ENCODE peak calls at places on chromosome 14, in five cellular contexts. One of them, this sample, is unnamed.

GRCh38 chr14:105138021-105138541 is 30.5 kb downstream of the JAG2 start:
- DNase-seq in left ventricle myocardium inferior: no peak
- DNase-seq in cardiac fibroblast: no peak
- DNase-seq in esophagus squamous epithelium: no peak
- DNase-seq in astrocyte: no peak
- DNase-seq in this sample: no peak

GRCh38 chr14:72962829-72963312 is 36.6 kb downstream of the DCAF4 start:
- DNase-seq in left ventricle myocardium inferior: no peak
- DNase-seq in cardiac fibroblast: peak; percentile 73
- DNase-seq in esophagus squamous epithelium: no peak
- DNase-seq in astrocyte: peak; percentile 92
- DNase-seq in this sample: no peak

GRCh38 chr14:30214456-30215090 is 286.9 kb upstream of the PRKD1 start:
- DNase-seq in left ventricle myocardium inferior: no peak
- DNase-seq in cardiac fibroblast: peak; percentile 88
- DNase-seq in esophagus squamous epithelium: no peak
- DNase-seq in astrocyte: peak; percentile 58
- DNase-seq in this sample: no peak

GRCh38 chr14:105292810-105293711 is 7.7 kb downstream of the BRF1 start:
- DNase-seq in left ventricle myocardium inferior: no peak
- DNase-seq in cardiac fibroblast: no peak
- DNase-seq in esophagus squamous epithelium: no peak
- DNase-seq in astrocyte: no peak
- DNase-seq in this sample: no peak

GRCh38 chr14:42911642-42912041 is 1305.0 kb downstream of the LRFN5 start:
- DNase-seq in left ventricle myocardium inferior: no peak
- DNase-seq in cardiac fibroblast: peak; percentile 1
- DNase-seq in esophagus squamous epithelium: no peak
- DNase-seq in astrocyte: no peak
- DNase-seq in this sample: no peak

GRCh38 chr14:96958057-96958456 is 160.9 kb downstream of the VRK1 start:
- DNase-seq in left ventricle myocardium inferior: no peak
- DNase-seq in cardiac fibroblast: no peak
- DNase-seq in esophagus squamous epithelium: no peak
- DNase-seq in astrocyte: no peak
- DNase-seq in this sample: no peak

GRCh38 chr14:95575820-95576473 is 41.1 kb downstream of the GLRX5 start:
- DNase-seq in left ventricle myocardium inferior: no peak
- DNase-seq in cardiac fibroblast: no peak
- DNase-seq in esophagus squamous epithelium: no peak
- DNase-seq in astrocyte: no peak
- DNase-seq in this sample: no peak

GRCh38 chr14:70726651-70727375 is 82.5 kb downstream of the MAP3K9 start:
- DNase-seq in left ventricle myocardium inferior: no peak
- DNase-seq in cardiac fibroblast: peak; percentile 25
- DNase-seq in esophagus squamous epithelium: no peak
- DNase-seq in astrocyte: no peak
- DNase-seq in this sample: no peak

GRCh38 chr14:34013714-34014055 is 62.8 kb upstream of the EGLN3 start:
- DNase-seq in left ventricle myocardium inferior: no peak
- DNase-seq in cardiac fibroblast: no peak
- DNase-seq in esophagus squamous epithelium: no peak
- DNase-seq in astrocyte: no peak
- DNase-seq in this sample: no peak

GRCh38 chr14:97366400-97366799 is 569.2 kb downstream of the VRK1 start:
- DNase-seq in left ventricle myocardium inferior: no peak
- DNase-seq in cardiac fibroblast: no peak
- DNase-seq in esophagus squamous epithelium: no peak
- DNase-seq in astrocyte: no peak
- DNase-seq in this sample: no peak

GRCh38 chr14:75079521-75079920 is 10.1 kb downstream of the ZC2HC1C start:
- DNase-seq in left ventricle myocardium inferior: no peak
- DNase-seq in cardiac fibroblast: no peak
- DNase-seq in esophagus squamous epithelium: no peak
- DNase-seq in astrocyte: no peak
- DNase-seq in this sample: no peak

GRCh38 chr14:51176819-51177218 is 63.2 kb upstream of the TMX1 start:
- DNase-seq in left ventricle myocardium inferior: no peak
- DNase-seq in cardiac fibroblast: peak; percentile 36
- DNase-seq in esophagus squamous epithelium: no peak
- DNase-seq in astrocyte: no peak
- DNase-seq in this sample: no peak

GRCh38 chr14:68409355-68409754 is 383.5 kb downstream of the ZFP36L1 start:
- DNase-seq in left ventricle myocardium inferior: no peak
- DNase-seq in cardiac fibroblast: peak; percentile 43
- DNase-seq in esophagus squamous epithelium: no peak
- DNase-seq in astrocyte: no peak
- DNase-seq in this sample: no peak

GRCh38 chr14:68407838-68408237 is 385.0 kb downstream of the ZFP36L1 start:
- DNase-seq in left ventricle myocardium inferior: no peak
- DNase-seq in cardiac fibroblast: no peak
- DNase-seq in esophagus squamous epithelium: no peak
- DNase-seq in astrocyte: no peak
- DNase-seq in this sample: no peak

GRCh38 chr14:68405959-68406358 is 386.9 kb downstream of the ZFP36L1 start:
- DNase-seq in left ventricle myocardium inferior: no peak
- DNase-seq in cardiac fibroblast: no peak
- DNase-seq in esophagus squamous epithelium: no peak
- DNase-seq in astrocyte: peak; percentile 60
- DNase-seq in this sample: no peak

GRCh38 chr14:68407275-68407674 is 385.6 kb downstream of the ZFP36L1 start:
- DNase-seq in left ventricle myocardium inferior: no peak
- DNase-seq in cardiac fibroblast: no peak
- DNase-seq in esophagus squamous epithelium: no peak
- DNase-seq in astrocyte: no peak
- DNase-seq in this sample: no peak

DNA sequence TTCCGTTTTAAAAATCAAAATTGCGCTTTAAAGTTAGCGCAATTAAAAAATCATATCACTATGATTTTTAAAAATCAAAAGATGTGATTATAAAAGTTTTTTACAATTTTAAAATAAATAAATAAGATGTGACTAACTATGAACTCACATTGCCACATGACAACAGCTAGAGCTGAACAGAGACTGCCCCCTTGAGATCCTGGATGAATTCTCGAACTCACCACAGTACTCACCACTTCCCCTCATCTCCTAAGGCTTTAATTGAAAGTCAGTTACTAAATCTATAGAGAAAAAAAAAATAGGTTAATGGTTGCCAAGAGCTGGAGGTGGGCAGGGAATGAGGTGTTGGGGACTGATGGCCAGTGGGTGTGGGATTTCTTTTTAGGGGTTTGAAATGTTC is 384.2 kb downstream of the ZFP36L1 start:
- DNase-seq in left ventricle myocardium inferior: no peak
- DNase-seq in cardiac fibroblast: no peak
- DNase-seq in esophagus squamous epithelium: no peak
- DNase-seq in astrocyte: no peak
- DNase-seq in this sample: no peak
- TF ChIP-seq CTCF in left ventricle myocardium inferior: no peak
- TF ChIP-seq CTCF in cardiac fibroblast: peak; percentile 27
- TF ChIP-seq CTCF in esophagus squamous epithelium: no peak
- TF ChIP-seq CTCF in astrocyte: no peak
- TF ChIP-seq CTCF in this sample: no peak

GRCh38 chr14:106875503-106875902 is 1349.1 kb downstream of the TMEM121 start:
- DNase-seq in left ventricle myocardium inferior: peak; percentile 26
- DNase-seq in cardiac fibroblast: no peak
- DNase-seq in esophagus squamous epithelium: no peak
- DNase-seq in astrocyte: no peak
- DNase-seq in this sample: peak; percentile 48
- TF ChIP-seq CTCF in left ventricle myocardium inferior: peak; percentile 49
- TF ChIP-seq CTCF in cardiac fibroblast: peak; percentile 43
- TF ChIP-seq CTCF in esophagus squamous epithelium: no peak
- TF ChIP-seq CTCF in astrocyte: no peak
- TF ChIP-seq CTCF in this sample: no peak

DNA sequence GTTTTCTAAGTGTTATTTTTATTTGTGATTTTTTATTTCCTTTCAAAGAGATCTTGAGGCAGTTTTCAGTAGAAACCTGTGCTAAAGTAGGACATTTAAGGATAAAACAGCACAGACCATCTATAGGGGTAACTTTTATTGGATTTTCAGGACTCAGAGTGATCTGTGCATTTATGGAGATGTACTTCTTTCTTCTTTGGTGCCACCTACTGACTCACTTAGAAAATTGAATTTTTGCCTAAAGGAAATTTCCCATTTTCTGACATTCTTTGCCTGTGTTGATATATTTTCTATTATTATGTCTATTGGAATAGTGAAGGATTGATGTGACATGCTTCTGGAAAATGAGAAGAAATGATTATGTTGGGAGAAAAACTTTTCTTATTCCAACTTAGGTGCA is 113.0 kb downstream of the UNC79 start:
- DNase-seq in left ventricle myocardium inferior: no peak
- DNase-seq in cardiac fibroblast: peak; percentile 51
- DNase-seq in esophagus squamous epithelium: no peak
- DNase-seq in astrocyte: no peak
- DNase-seq in this sample: no peak
- TF ChIP-seq CTCF in left ventricle myocardium inferior: peak; percentile 41
- TF ChIP-seq CTCF in cardiac fibroblast: peak; percentile 35
- TF ChIP-seq CTCF in esophagus squamous epithelium: no peak
- TF ChIP-seq CTCF in astrocyte: peak; percentile 38
- TF ChIP-seq CTCF in this sample: no peak

GRCh38 chr14:20657216-20658211 is 16.0 kb upstream of the OR6S1 start:
- DNase-seq in left ventricle myocardium inferior: no peak
- DNase-seq in cardiac fibroblast: no peak
- DNase-seq in esophagus squamous epithelium: no peak
- DNase-seq in astrocyte: no peak
- DNase-seq in this sample: no peak
- TF ChIP-seq CTCF in left ventricle myocardium inferior: peak; percentile 11
- TF ChIP-seq CTCF in cardiac fibroblast: no peak
- TF ChIP-seq CTCF in esophagus squamous epithelium: no peak
- TF ChIP-seq CTCF in astrocyte: no peak
- TF ChIP-seq CTCF in this sample: no peak

GRCh38 chr14:22487941-22488340 is 101.1 kb downstream of the DAD1 start:
- DNase-seq in left ventricle myocardium inferior: no peak
- DNase-seq in cardiac fibroblast: no peak
- DNase-seq in esophagus squamous epithelium: no peak
- DNase-seq in astrocyte: no peak
- DNase-seq in this sample: no peak

GRCh38 chr14:22491683-22492483 is 97.1 kb downstream of the DAD1 start:
- DNase-seq in left ventricle myocardium inferior: no peak
- DNase-seq in cardiac fibroblast: no peak
- DNase-seq in esophagus squamous epithelium: no peak
- DNase-seq in astrocyte: no peak
- DNase-seq in this sample: no peak

GRCh38 chr14:22489247-22489551 is 99.8 kb downstream of the DAD1 start:
- DNase-seq in left ventricle myocardium inferior: no peak
- DNase-seq in cardiac fibroblast: no peak
- DNase-seq in esophagus squamous epithelium: no peak
- DNase-seq in astrocyte: no peak
- DNase-seq in this sample: no peak

GRCh38 chr14:22488522-22489246 is 100.3 kb downstream of the DAD1 start:
- DNase-seq in left ventricle myocardium inferior: no peak
- DNase-seq in cardiac fibroblast: no peak
- DNase-seq in esophagus squamous epithelium: no peak
- DNase-seq in astrocyte: no peak
- DNase-seq in this sample: no peak

GRCh38 chr14:22489957-22490950 is 98.8 kb downstream of the DAD1 start:
- DNase-seq in left ventricle myocardium inferior: no peak
- DNase-seq in cardiac fibroblast: no peak
- DNase-seq in esophagus squamous epithelium: no peak
- DNase-seq in astrocyte: no peak
- DNase-seq in this sample: no peak
- TF ChIP-seq CTCF in left ventricle myocardium inferior: no peak
- TF ChIP-seq CTCF in cardiac fibroblast: no peak
- TF ChIP-seq CTCF in esophagus squamous epithelium: no peak
- TF ChIP-seq CTCF in astrocyte: no peak
- TF ChIP-seq CTCF in this sample: no peak

GRCh38 chr14:76091036-76091435 is 60.7 kb upstream of the GPATCH2L start:
- DNase-seq in left ventricle myocardium inferior: peak; percentile 65
- DNase-seq in cardiac fibroblast: peak; percentile 27
- DNase-seq in esophagus squamous epithelium: no peak
- DNase-seq in astrocyte: no peak
- DNase-seq in this sample: no peak
- TF ChIP-seq CTCF in left ventricle myocardium inferior: peak; percentile 48
- TF ChIP-seq CTCF in cardiac fibroblast: peak; percentile 36
- TF ChIP-seq CTCF in esophagus squamous epithelium: no peak
- TF ChIP-seq CTCF in astrocyte: no peak
- TF ChIP-seq CTCF in this sample: no peak

DNA sequence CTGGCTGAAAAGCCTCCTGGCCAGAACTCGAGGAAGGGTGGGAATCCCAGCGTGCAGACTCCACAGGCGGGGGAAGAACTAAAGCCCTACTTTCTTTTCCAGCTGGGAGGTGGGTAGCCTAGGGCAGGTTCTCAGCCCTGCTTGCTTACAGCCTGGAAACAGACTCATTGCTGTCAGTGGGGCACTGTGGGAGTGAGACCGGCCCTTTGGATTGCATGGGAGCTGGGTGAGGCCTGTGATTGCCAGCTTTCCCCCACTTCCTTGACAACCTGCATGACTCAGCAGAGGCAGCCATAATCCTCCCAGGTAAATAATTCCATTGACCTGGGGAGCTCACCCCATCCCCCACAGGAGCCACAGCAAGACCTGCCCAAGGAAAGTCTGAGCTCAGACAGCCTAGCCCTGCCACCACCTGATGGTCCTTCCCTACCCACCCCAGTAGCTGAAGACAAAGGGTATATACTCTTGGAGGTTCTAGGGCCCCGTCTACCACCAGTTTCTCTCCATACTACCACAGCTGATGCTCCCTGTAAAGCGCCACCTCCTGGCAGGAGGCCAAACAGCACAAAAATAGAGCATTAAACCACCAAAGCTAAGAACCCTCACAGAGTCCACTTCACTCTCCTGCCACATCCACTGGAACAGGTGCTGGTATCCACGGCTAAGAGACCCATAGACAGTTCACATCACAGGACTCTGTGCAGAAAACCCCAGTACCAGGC is 294.1 kb downstream of the SEC23A start:
- DNase-seq in left ventricle myocardium inferior: no peak
- DNase-seq in cardiac fibroblast: no peak
- DNase-seq in esophagus squamous epithelium: no peak
- DNase-seq in astrocyte: no peak
- DNase-seq in this sample: no peak
- TF ChIP-seq CTCF in left ventricle myocardium inferior: no peak
- TF ChIP-seq CTCF in cardiac fibroblast: no peak
- TF ChIP-seq CTCF in esophagus squamous epithelium: no peak
- TF ChIP-seq CTCF in astrocyte: no peak
- TF ChIP-seq CTCF in this sample: no peak

GRCh38 chr14:101018561-101019290 is 115.2 kb upstream of the RTL1 start:
- DNase-seq in left ventricle myocardium inferior: no peak
- DNase-seq in cardiac fibroblast: no peak
- DNase-seq in esophagus squamous epithelium: no peak
- DNase-seq in astrocyte: no peak
- DNase-seq in this sample: no peak
- TF ChIP-seq CTCF in left ventricle myocardium inferior: no peak
- TF ChIP-seq CTCF in cardiac fibroblast: no peak
- TF ChIP-seq CTCF in esophagus squamous epithelium: no peak
- TF ChIP-seq CTCF in astrocyte: no peak
- TF ChIP-seq CTCF in this sample: no peak

DNA sequence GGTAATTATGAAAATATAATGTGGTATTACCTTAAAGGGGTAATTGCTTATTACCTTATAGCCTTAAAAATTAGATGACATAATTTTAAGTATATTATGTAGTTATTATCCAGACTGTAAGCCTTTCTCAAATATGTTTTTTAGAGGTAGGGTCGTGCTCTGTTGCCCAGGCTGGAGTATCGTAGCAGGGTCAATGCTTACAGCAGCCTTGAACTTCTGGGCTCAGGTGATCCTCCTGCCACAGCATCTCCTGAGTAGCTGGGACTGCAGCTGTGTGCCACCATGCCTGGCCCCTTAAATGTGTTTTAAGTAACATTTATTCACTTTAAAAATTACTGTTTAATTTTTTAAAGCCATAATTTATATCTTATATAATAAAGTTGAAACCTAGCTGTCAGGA is 10.4 kb downstream of the PRPF39 start:
- DNase-seq in left ventricle myocardium inferior: no peak
- DNase-seq in cardiac fibroblast: no peak
- DNase-seq in esophagus squamous epithelium: no peak
- DNase-seq in astrocyte: no peak
- DNase-seq in this sample: no peak
- TF ChIP-seq CTCF in left ventricle myocardium inferior: no peak
- TF ChIP-seq CTCF in cardiac fibroblast: no peak
- TF ChIP-seq CTCF in esophagus squamous epithelium: no peak
- TF ChIP-seq CTCF in astrocyte: no peak
- TF ChIP-seq CTCF in this sample: no peak

This sample was measured in activated B cell treated with CpG ODN at 0.5 μM for 24 hours.